ENCODE peak calls at places on chromosomes 4 and X, in seven cellular contexts. F is CD8-positive, alpha-beta T cell; A is OCI-LY7; L is bronchial epithelial cell; V is psoas muscle; P is GM23338; C is fibroblast of lung. G is an unnamed sample.

GRCh38 chr4:113316879-113317278 is 267.4 kb downstream of the ANK2 start:
- DNase-seq in F (no peak), V (no peak), P (peak), C (no peak), A (peak), L (no peak), G (no peak)

GRCh38 chr4:17665346-17665745 is 50.9 kb downstream of the MED28 start:
- DNase-seq in F (no peak), L (no peak), V (no peak), P (no peak), A (peak), C (no peak), G (no peak)

GRCh38 chr4:4256799-4257198 is 8.8 kb upstream of the TMEM128 start:
- DNase-seq in V (no peak), L (no peak), F (no peak), C (no peak), P (peak), A (peak), G (no peak)

GRCh38 chr4:88162636-88163035 is 4.2 kb upstream of the ABCG2 start:
- DNase-seq in F (no peak), V (no peak), P (no peak), A (no peak), L (no peak), C (peak), G (no peak)

GRCh38 chr4:168484626-168485025 is 4.3 kb upstream of the DDX60L start:
- DNase-seq in C (peak), A (no peak), V (no peak), P (no peak), F (no peak), L (peak), G (peak)

GRCh38 chrX:20523626-20524312 is 257.1 kb upstream of the RPS6KA3 start:
- DNase-seq in C (no peak), V (no peak), P (no peak), F (no peak), L (no peak), A (no peak), G (no peak)

GRCh38 chr4:522438-522837 is 23.4 kb downstream of the PIGG start:
- DNase-seq in C (no peak), A (no peak), F (no peak), P (no peak), V (no peak), L (no peak), G (no peak)

GRCh38 chrX:136453771-136454170 is 34.0 kb upstream of the BRS3 start:
- DNase-seq in F (no peak), V (no peak), L (no peak), P (no peak), A (no peak), C (no peak), G (no peak)

GRCh38 chr4:4507923-4508322 is 33.9 kb downstream of the STX18 start:
- DNase-seq in P (peak), F (no peak), A (peak), C (no peak), L (peak), V (no peak), G (no peak)

GRCh38 chr4:75195111-75195510 is 262.2 kb downstream of the PARM1 start:
- DNase-seq in C (no peak), L (no peak), V (no peak), F (no peak), A (no peak), P (no peak), G (peak)

GRCh38 chr4:85761803-85762202 is 286.9 kb downstream of the ARHGAP24 start:
- DNase-seq in C (peak), P (no peak), A (no peak), F (no peak), V (peak), L (no peak), G (no peak)

GRCh38 chrX:100645106-100645505 is 1.1 kb downstream of the SRPX2 start:
- DNase-seq in C (no peak), L (peak), V (no peak), F (no peak), A (no peak), P (no peak), G (no peak)

GRCh38 chr4:3328814-3329663 is 36.2 kb downstream of the RGS12 start:
- DNase-seq in A (no peak), L (no peak), F (peak), C (no peak), P (no peak), V (no peak), G (no peak)

GRCh38 chr4:87896020-87896621 is 63.4 kb downstream of the MEPE start:
- DNase-seq in C (peak), L (peak), P (peak), V (no peak), F (no peak), A (no peak), G (no peak)

GRCh38 chrX:68994135-68994882 is 165.5 kb downstream of the EFNB1 start:
- DNase-seq in L (no peak), F (no peak), P (no peak), V (no peak), A (no peak), C (no peak), G (no peak)

GRCh38 chrX:49995021-49995731 is 72.8 kb downstream of the CLCN5 start:
- DNase-seq in V (no peak), A (no peak), P (peak), C (peak), L (peak), F (no peak), G (peak)

GRCh38 chr4:110172972-110173371 is 25.4 kb downstream of the ELOVL6 start:
- DNase-seq in V (no peak), F (no peak), P (no peak), A (no peak), C (no peak), L (no peak), G (no peak)

GRCh38 chrX:72394518-72395163 is 88.9 kb upstream of the CITED1 start:
- DNase-seq in P (no peak), L (no peak), V (peak), C (peak), A (no peak), F (no peak), G (peak)

GRCh38 chr4:1201851-1202525 is 29.6 kb upstream of the SPON2 start:
- DNase-seq in L (no peak), P (no peak), F (peak), A (peak), C (peak), V (peak), G (no peak)

GRCh38 chrX:113400193-113400704 is 559.6 kb upstream of the AMOT start:
- DNase-seq in C (no peak), A (no peak), V (no peak), F (no peak), P (peak), L (peak), G (no peak)

GRCh38 chr4:125283702-125284279 is 31.0 kb upstream of the FAT4 start:
- DNase-seq in C (peak), P (peak), V (no peak), F (no peak), A (peak), L (peak), G (peak)

GRCh38 chrX:18146954-18147353 is 73.7 kb downstream of the BEND2 start:
- DNase-seq in C (peak), A (peak), L (peak), F (no peak), V (no peak), P (peak), G (peak)

GRCh38 chr4:100823066-100823992 is 305.5 kb upstream of the EMCN start:
- DNase-seq in C (no peak), P (no peak), V (no peak), F (no peak), A (no peak), L (peak), G (peak)

GRCh38 chrX:10900585-10901289 is 210.4 kb upstream of the HCCS start:
- DNase-seq in C (peak), V (no peak), L (peak), P (no peak), A (no peak), F (no peak), G (no peak)

GRCh38 chrX:115229337-115229991 is 4.4 kb downstream of the LRCH2 start:
- DNase-seq in V (no peak), A (no peak), C (no peak), L (peak), P (no peak), F (no peak), G (no peak)
- H3K4me3 ChIP-seq in V (no peak), A (no peak), C (no peak), L (no peak), P (no peak), F (no peak), G (no peak)

DNA sequence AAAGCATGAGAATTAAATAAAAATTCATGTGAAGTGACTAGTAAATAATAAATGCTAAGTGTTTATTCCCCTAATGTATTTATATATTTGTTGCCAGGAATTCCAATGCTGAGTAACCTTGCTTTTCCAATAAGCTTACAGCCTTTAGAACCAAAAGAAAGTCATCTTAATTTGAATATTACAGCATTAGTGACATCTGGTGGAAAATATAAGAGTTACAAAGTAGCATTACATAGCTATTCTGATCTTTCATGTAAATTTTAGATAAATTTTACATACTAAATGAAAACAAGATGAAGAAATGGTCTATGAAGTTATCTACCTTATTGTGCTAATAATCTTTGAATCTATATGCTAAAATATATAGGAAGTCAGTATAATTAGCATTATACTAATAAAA is 10.4 kb downstream of the MAD2L1 start:
- DNase-seq in L (peak), P (no peak), A (no peak), C (peak), F (no peak), V (no peak), G (no peak)
- TF ChIP-seq CTCF in L (no peak), P (peak), A (peak), C (peak), F (no peak), V (peak), G (no peak)

DNA sequence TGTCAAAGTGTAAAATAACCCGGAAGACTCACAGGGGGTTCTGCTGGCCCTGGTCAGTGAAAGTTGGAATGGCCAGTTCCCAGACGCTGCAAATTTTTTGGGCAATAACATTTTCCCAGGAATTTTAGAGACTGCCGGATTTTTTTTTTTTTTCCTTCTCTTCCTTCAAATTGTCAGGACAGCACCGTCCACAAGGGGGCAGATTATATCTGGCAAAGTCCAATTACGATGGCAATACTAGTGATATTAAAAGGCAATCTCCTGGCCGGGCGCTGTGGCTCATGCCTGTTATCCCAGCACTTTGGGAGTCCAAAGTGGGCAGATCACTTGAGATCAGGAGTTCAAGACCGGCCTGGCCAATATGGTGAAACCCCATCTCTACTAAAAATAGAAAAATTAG is 20.5 kb downstream of the SLC25A5 start:
- DNase-seq in F (peak), C (peak), L (no peak), V (no peak), A (peak), P (peak), G (peak)
- H3K4me3 ChIP-seq in F (no peak), C (no peak), L (no peak), V (no peak), A (no peak), P (no peak), G (no peak)

GRCh38 chr4:9861561-9861960 is 80.1 kb downstream of the DRD5 start:
- DNase-seq in V (no peak), L (no peak), C (no peak), P (no peak), F (no peak), A (no peak), G (no peak)
- TF ChIP-seq CTCF in V (no peak), L (no peak), C (no peak), P (no peak), F (no peak), A (no peak), G (no peak)

GRCh38 chrX:47648376-47648775 is 2.0 kb downstream of the ELK1 start:
- DNase-seq in A (no peak), V (no peak), P (no peak), C (no peak), F (no peak), L (no peak), G (no peak)
- H3K4me3 ChIP-seq in A (peak), V (no peak), P (no peak), C (peak), F (peak), L (no peak), G (no peak)

DNA sequence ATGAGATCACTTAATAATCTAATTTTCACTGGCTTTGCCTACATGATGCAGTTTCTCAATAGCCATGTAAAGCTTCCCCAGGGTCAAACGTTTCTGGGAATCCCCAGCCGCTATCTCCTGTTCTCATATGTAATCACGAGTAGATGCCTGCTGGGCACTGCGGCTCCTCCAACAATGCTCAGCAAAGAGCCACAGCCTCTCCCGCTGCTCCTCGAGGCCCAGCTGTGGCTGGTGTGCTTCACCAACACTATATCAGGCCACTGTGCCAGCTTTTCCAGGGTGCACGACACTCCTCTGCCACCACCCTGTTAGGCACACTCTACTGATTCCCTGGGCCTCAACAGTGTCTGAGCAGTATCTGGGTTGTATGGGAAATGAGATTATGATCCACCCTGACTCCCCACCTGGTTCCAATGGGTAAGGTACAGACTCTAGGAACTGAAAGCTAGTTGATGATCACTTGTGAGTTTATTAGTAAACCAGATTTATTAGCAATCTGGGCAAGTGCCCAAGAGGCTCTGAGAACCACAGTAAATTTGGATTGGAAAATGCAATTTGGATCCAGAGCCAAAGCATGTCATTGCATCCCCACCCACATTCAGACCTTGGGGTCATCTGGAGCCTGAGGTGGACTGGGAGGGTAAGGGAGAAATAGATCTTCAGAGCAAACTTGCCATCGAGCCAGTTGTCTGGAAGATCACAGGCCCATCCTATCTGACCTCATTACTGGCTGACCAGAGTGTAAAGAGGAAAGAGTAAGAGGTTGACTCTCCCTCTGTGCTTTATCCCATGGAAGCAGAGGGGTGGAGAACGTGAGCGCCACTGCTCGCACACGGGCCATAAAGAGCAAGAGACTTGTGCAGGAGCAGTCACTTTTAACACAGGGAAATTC is 78.5 kb upstream of the RASGEF1B start:
- DNase-seq in F (no peak), L (no peak), P (no peak), A (no peak), C (no peak), V (no peak), G (peak)
- TF ChIP-seq CTCF in F (no peak), L (no peak), P (no peak), A (no peak), C (no peak), V (no peak), G (no peak)

G was measured in cardiac muscle cell.